ENCODE peak calls at places on chromosomes 13 and 19, in five cellular contexts. U is CD4-positive, alpha-beta T cell; S is mammary epithelial cell; E is sigmoid colon; J is AG10803. C is an unnamed sample.

GRCh38 chr13:87884874-87885273 is 213.7 kb downstream of the SLITRK5 start:
- DNase-seq in J (no peak), S (no peak), E (no peak), U (no peak), C (no peak)

GRCh38 chr19:55273978-55274707 is 5.8 kb downstream of the HSPBP1 start:
- DNase-seq in S (no peak), E (no peak), J (no peak), U (no peak), C (no peak)

GRCh38 chr19:35872180-35872579 is 3.8 kb downstream of the APLP1 start:
- DNase-seq in S (no peak), U (no peak), E (no peak), J (no peak), C (no peak)

GRCh38 chr13:105806335-105806920 is 729.0 kb downstream of the EFNB2 start:
- DNase-seq in E (no peak), J (no peak), S (no peak), U (no peak), C (no peak)

GRCh38 chr13:29369060-29369743 is 226.3 kb downstream of the SLC7A1 start:
- DNase-seq in U (no peak), E (no peak), J (peak), S (peak), C (peak)

GRCh38 chr19:56115490-56115889 is 5.6 kb downstream of the ZNF787 start:
- DNase-seq in S (no peak), U (no peak), J (no peak), E (no peak), C (no peak)

GRCh38 chr13:71860547-71861131 is 6.4 kb downstream of the DACH1 start:
- DNase-seq in S (no peak), E (no peak), J (no peak), U (no peak), C (no peak)

GRCh38 chr19:752652-753517 is 2.0 kb downstream of the MISP start:
- DNase-seq in E (peak), S (peak), U (no peak), J (peak), C (peak)

DNA sequence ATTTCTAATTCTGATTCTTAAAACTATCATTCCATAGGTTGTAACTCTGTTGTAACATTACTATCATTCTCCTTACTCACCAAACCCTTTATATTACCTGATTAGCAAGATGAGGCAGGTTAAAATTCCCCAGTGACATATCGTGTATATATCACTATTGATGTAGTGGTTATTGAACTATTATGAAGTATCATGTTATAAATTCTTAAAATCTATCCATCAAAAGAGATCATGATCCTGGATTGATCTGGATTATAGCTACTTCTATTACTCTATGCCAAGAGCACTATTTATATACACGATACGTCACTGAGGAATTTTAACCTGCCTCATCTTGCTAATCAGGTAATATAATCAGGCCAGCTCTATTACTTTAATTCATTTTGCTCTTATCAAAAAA is 533.9 kb downstream of the SLITRK6 start:
- DNase-seq in J (no peak), U (no peak), S (no peak), E (no peak), C (no peak)
- TF ChIP-seq CTCF in J (no peak), U (no peak), S (no peak), E (no peak), C (no peak)

DNA sequence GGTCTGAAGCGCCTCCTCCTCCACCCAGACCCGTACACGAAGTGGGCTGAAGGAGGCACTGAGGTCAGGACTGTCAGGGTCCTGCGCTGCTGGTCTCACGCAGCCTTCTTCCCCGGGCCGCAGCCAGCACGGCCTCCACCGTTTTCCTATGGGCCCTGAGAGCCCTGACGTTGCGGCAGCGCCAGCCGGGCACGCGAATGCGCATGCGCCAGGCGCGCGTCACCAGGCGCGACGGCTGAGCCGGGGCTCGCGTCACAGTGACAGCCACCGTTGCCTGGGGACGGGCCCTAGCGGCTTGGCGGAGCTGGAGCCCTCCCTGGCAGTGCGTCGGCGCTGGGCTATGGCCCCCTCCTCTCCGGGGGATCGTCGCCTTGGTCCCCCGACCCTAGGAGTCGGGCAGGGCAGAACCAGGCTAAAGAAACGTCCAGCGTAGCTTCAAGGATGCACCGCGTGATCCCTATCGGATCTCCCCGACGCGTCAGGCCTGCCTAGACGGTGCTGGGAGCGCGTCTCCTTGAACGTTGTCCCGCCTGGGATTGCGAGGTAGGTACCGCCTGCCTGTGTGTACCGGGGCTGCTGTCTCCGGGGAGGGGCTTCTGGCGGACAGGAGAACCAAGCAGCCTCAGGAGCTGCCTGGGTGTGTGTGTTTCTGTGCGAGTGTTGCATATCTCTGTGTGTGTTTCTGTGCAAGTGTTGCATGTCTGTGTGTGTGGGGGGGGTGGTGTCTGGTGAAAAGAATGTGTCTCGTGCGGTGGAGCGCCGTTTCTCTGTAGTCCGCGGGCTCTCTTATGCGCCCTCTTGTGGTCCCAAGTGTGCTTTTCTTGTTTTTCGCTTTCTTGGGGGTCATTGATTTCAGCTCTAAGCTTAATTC is 43.2 kb downstream of the ZNF571 start:
- DNase-seq in E (no peak), J (peak), U (peak), S (peak), C (peak)
- TF ChIP-seq CTCF in E (no peak), J (peak), U (peak), S (peak), C (peak)

DNA sequence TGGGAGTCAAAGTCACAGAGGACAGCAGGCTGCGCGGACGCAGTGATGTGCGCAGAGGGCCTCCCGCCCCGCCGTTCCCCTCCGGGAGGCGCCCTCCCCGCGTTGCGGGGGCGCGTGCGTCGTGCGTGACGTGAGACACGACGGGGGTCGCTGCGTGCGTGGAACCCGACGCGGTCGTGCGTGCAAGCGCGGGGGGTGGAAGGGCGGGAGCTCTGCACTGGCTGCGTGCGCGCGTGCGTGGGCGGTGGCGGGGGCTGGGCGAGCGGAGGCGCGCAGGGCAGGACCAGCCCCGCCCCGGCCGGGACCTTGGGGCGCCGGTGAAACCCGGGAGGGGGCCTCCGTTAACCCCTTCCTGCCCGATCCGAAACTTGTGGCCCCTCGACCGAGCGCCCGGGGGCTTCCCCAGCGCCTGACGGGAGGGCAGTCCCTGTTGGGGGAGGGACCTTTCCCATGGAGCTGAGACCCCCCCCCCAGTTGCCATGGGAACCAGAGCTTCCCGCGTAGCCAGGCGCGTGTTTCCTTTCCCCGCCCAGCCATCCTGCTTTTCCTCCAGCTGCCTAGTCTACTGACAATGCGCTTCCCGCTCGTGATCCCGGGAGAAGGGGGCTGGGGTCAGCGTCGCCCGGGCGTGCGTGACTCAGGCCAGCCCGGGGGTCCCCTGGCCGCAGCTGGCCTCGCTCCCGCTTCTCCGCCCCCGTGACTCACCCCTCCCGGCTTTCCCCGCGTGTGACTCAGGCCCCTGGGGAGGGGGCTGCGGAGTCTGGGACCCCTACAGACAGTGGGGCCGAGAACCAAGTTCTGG is 7.3 kb upstream of the HOOK2 start:
- DNase-seq in E (peak), J (peak), S (peak), U (peak), C (peak)
- TF ChIP-seq CTCF in E (no peak), J (no peak), S (peak), U (no peak), C (peak)

GRCh38 chr19:38843175-38843758 is 6.5 kb downstream of the HNRNPL start:
- DNase-seq in U (no peak), S (no peak), E (no peak), J (no peak), C (no peak)

GRCh38 chr19:38841180-38841766 is 8.5 kb downstream of the HNRNPL start:
- DNase-seq in J (no peak), E (no peak), U (no peak), S (no peak), C (no peak)

GRCh38 chr19:38840583-38840968 is 9.0 kb upstream of the ECH1 start:
- DNase-seq in J (no peak), E (no peak), S (no peak), U (no peak), C (no peak)

GRCh38 chr19:38842439-38843174 is 7.2 kb downstream of the HNRNPL start:
- DNase-seq in U (peak), S (no peak), E (no peak), J (no peak), C (no peak)

DNA sequence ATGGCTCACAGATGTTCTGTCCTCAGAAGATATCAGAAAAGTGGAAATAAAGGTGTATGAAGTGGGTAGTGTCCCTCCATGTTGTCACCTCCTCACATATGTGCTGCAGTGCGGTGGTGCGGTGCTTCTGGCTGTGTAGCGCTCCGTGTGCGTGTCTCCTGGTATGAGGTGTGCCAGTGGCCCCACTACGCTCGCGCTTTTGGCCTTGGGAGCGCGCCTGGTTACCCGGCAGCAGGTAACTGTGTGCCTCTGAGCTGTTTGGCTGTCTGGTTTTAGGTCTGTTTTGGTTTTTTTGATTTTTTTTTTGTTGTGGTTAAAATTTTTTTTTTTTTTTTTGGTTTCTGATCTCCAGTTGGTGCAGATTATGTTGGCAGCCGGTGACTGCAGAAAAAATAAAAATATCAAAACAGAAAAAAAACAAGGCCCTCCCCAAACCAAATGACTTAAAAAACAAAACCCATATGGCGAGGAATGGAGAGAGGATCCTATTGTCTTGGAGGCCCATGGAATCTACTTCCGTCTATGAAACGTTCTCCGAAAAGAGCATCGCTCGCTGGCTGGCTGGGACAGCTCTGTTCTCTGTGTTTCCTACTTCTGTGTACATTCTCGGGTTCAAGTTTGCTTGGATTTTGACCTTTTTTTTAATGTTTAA is 7.9 kb downstream of the HNRNPL start:
- DNase-seq in J (no peak), U (peak), S (no peak), E (no peak), C (no peak)
- TF ChIP-seq CTCF in J (no peak), U (no peak), S (no peak), E (no peak), C (no peak)

GRCh38 chr13:69524459-69525155 is 583.0 kb upstream of the ATXN8OS start:
- DNase-seq in E (no peak), U (no peak), J (no peak), S (no peak), C (no peak)
- TF ChIP-seq CTCF in E (no peak), U (no peak), J (no peak), S (peak), C (no peak)

DNA sequence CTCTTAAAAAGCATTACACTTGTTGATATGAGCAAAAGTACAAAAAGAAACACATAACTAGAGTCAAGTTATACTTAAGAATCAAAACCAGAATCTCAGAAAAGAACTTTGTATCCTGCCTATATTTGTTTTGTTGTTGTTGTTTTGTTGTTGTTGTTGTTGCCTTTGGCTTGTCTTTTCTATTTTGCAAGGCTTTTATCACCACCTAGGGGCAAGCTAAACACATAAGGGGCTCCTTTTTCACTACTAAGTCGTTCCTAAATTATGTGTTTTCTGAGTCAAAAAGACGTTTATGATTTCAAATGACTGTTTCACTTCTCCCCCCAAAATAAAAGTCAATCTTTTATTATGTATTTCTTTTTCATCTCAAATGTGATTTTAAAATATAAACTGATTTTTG is 250.2 kb downstream of the RBM26 start:
- DNase-seq in E (no peak), U (no peak), J (no peak), S (no peak), C (no peak)
- TF ChIP-seq CTCF in E (no peak), U (no peak), J (no peak), S (peak), C (no peak)

DNA sequence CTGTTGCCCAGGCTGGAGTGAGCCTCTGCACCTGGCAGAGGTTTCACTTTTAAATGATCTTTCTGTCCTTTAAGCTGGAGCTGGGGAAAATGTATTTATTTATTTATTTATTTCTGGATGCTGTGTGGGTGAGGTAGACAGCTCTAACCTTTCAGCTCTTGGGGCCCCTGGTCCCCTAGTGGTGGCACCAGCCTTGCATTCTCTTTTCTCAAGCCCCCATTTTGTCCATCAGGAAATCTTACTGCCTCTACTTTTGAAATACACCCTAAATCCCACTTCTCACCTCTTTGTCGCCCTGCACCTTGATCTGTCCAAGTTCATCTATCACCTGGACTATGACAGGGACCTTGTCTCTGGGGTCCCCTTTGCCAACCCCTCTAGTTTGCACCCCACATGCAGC is 2.1 kb upstream of the B9D2 start:
- DNase-seq in J (no peak), E (no peak), U (no peak), S (no peak), C (no peak)
- TF ChIP-seq CTCF in J (peak), E (no peak), U (no peak), S (no peak), C (peak)

C was measured in fibroblast of villous mesenchyme.